ENCODE peak calls at places on chromosomes 7 and 10, in five cellular contexts. J is stimulated activated CD8-positive, alpha-beta memory T cell treated with anti-CD3 and anti-CD28 coated beads, Interleukin-4, amount 100 ng/mL, for 4 hours; Q is A549; O is astrocyte of the hippocampus; B is EL. E is an unnamed sample.

GRCh38 chr10:91758303-91759146 is 39.7 kb upstream of the TNKS2 start:
- DNase-seq in O (peak), J (no peak), Q (peak), B (peak), E (peak)

GRCh38 chr7:130996841-130997231 is 262.8 kb upstream of the KLF14 start:
- DNase-seq in J (no peak), O (peak), B (peak), Q (no peak), E (peak)

GRCh38 chr10:74103560-74104248 is 46.9 kb downstream of the AP3M1 start:
- DNase-seq in J (no peak), Q (peak), B (peak), O (peak), E (no peak)

GRCh38 chr10:113739577-113739976 is 11.9 kb upstream of the PLEKHS1 start:
- DNase-seq in B (no peak), O (no peak), J (no peak), Q (no peak), E (no peak)

GRCh38 chr7:18288322-18289037 is 207.1 kb upstream of the HDAC9 start:
- DNase-seq in B (no peak), O (no peak), J (no peak), Q (no peak), E (no peak)

GRCh38 chr10:23362879-23363787 is 18.5 kb upstream of the C10orf67 start:
- DNase-seq in Q (no peak), J (no peak), O (no peak), B (no peak), E (no peak)

GRCh38 chr7:5582532-5582935 is 158.9 kb upstream of the TNRC18 start:
- DNase-seq in B (no peak), J (no peak), Q (no peak), O (no peak), E (no peak)

GRCh38 chr7:116512524-116513188 is 12.2 kb upstream of the CAV1 start:
- DNase-seq in Q (no peak), J (no peak), O (peak), B (peak), E (no peak)

GRCh38 chr10:36676321-36677169 is 448.9 kb upstream of the ANKRD30A start:
- DNase-seq in J (no peak), O (peak), Q (no peak), B (no peak), E (no peak)

GRCh38 chr10:114026189-114027040 is 17.3 kb upstream of the ADRB1 start:
- DNase-seq in O (peak), Q (peak), B (peak), J (no peak), E (no peak)

E was measured in small intestine.